ENCODE peak calls at places on chromosome 17, in six cellular contexts. C is brain microvascular endothelial cell; V is psoas muscle; L is heart right ventricle; Y is CD8-positive, alpha-beta T cell; U is PC-9. Z is an unnamed sample.
A peak's percentile ranks its signal among the peaks of the same experiment; 100 is the strongest.

GRCh38 chr17:48486557-48486956 is 44.3 kb downstream of the HOXB1 start:
- DNase-seq in C (peak; percentile 94), Y (no peak), L (no peak), U (no peak), V (no peak), Z (peak; percentile 98)

GRCh38 chr17:77692571-77693161 is 265.8 kb upstream of the TNRC6C start:
- DNase-seq in Y (peak; percentile 18), U (no peak), C (no peak), V (no peak), L (no peak), Z (no peak)

GRCh38 chr17:80647746-80648145 is 103.1 kb downstream of the RPTOR start:
- DNase-seq in U (no peak), V (no peak), Y (no peak), C (peak; percentile 92), L (no peak), Z (peak; percentile 84)

GRCh38 chr17:67999291-67999911 is 3.1 kb upstream of the C17orf58 start:
- DNase-seq in V (no peak), C (no peak), L (no peak), Y (no peak), U (peak; percentile 92), Z (no peak)

GRCh38 chr17:43449470-43450202 is 34.1 kb upstream of the DHX8 start:
- DNase-seq in Y (no peak), V (no peak), L (no peak), C (no peak), U (no peak), Z (no peak)

GRCh38 chr17:44417553-44417952 is 28.1 kb upstream of the ITGA2B start:
- DNase-seq in V (no peak), Y (no peak), L (no peak), C (peak; percentile 7), U (peak; percentile 86), Z (peak; percentile 72)

GRCh38 chr17:4249452-4250029 is 14.2 kb downstream of the ANKFY1 start:
- DNase-seq in C (peak; percentile 7), V (no peak), Y (no peak), U (no peak), L (no peak), Z (no peak)

GRCh38 chr17:78121801-78122220 is 6.7 kb downstream of the TMC6 start:
- DNase-seq in Y (no peak), C (no peak), U (no peak), L (no peak), V (no peak), Z (no peak)

GRCh38 chr17:44830359-44831269 is 527 bp upstream of the GJC1 start:
- DNase-seq in C (no peak), V (no peak), Y (no peak), L (no peak), U (no peak), Z (no peak)

GRCh38 chr17:19656336-19656735 is 7.8 kb downstream of the ALDH3A2 start:
- DNase-seq in L (no peak), V (no peak), Y (no peak), U (no peak), C (no peak), Z (no peak)

GRCh38 chr17:11889266-11889665 is 108.0 kb downstream of the ZNF18 start:
- DNase-seq in L (no peak), V (no peak), U (no peak), C (no peak), Y (no peak), Z (no peak)

GRCh38 chr17:67800495-67800928 is 24.8 kb upstream of the BPTF start:
- DNase-seq in V (peak; percentile 80), L (peak; percentile 77), Y (peak; percentile 35), C (peak; percentile 83), U (peak; percentile 59), Z (peak; percentile 31)

GRCh38 chr17:418421-418751 is 65.8 kb upstream of the RPH3AL start:
- DNase-seq in Y (peak; percentile 64), V (no peak), C (no peak), L (no peak), U (no peak), Z (no peak)

GRCh38 chr17:48519427-48519826 is 11.4 kb downstream of the HOXB1 start:
- DNase-seq in U (no peak), Y (no peak), V (no peak), L (no peak), C (no peak), Z (no peak)

GRCh38 chr17:46832945-46833839 is 14.7 kb upstream of the WNT3 start:
- DNase-seq in U (no peak), L (peak; percentile 25), C (peak; percentile 54), Y (no peak), V (peak; percentile 30), Z (peak; percentile 45)

GRCh38 chr17:21028192-21028591 is 14.6 kb downstream of the USP22 start:
- DNase-seq in V (no peak), C (no peak), Y (no peak), L (no peak), U (no peak), Z (no peak)

GRCh38 chr17:58047751-58048150 is 35.5 kb upstream of the DYNLL2 start:
- DNase-seq in U (no peak), V (no peak), L (no peak), Y (no peak), C (no peak), Z (no peak)

GRCh38 chr17:1036845-1037237 is 39.9 kb downstream of the TIMM22 start:
- DNase-seq in U (no peak), Y (no peak), L (no peak), C (no peak), V (no peak), Z (no peak)

GRCh38 chr17:57475786-57476185 is 219.5 kb downstream of the MSI2 start:
- DNase-seq in Y (no peak), U (no peak), L (no peak), C (no peak), V (no peak), Z (no peak)

GRCh38 chr17:4717791-4718190 is 7.4 kb downstream of the ARRB2 start:
- DNase-seq in U (no peak), V (no peak), C (no peak), Y (no peak), L (no peak), Z (no peak)

GRCh38 chr17:66146394-66146793 is 45.5 kb downstream of the CEP112 start:
- DNase-seq in V (no peak), C (no peak), U (no peak), L (no peak), Y (no peak), Z (no peak)

GRCh38 chr17:78822552-78822951 is 18.1 kb downstream of the USP36 start:
- DNase-seq in Y (no peak), C (peak; percentile 92), V (peak; percentile 51), U (no peak), L (no peak), Z (no peak)

GRCh38 chr17:74389094-74389753 is 21.9 kb downstream of the GPR142 start:
- DNase-seq in V (peak; percentile 22), L (no peak), U (no peak), C (no peak), Y (no peak), Z (no peak)

DNA sequence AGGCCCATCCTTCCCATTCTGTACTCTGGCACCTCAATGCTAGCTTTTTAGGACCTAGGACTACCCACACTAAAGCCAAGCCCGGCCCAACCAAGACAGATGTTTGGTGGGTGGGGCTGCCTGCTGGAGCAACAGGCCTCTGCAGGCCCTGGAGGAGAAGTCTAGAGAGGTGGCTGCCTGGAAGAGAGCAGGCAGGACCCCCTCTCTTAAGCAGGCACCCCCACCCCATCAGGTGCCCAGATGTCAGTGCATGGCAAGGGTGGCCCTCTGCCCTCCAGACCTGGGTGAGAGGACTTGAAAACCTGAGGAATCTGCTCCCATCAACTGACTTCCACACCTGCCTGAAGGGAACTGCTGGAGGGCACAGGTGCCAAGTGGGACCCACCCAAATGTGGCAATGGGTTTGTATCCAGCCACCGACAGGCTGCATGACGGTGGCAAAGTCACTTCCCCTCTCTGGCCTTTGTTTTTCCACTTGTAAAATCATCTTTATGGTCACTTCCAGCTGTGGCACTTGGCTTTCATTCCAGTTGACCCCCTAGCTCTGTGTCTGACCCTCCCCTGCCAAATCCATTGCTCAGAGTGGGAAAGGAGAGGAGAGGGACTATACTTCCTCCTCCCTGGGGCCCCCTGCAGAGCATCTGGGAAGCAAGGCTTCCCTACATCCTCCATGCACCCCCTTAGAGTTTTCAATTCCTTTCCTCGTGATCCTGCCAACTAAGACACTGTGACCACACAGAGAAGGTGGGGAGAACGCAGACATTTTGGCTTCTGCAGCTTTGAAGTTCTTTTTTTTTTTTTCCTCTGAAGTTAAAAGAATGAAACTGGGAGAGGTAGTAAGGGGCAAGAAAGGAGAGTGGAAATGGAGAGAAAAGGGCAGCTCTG is 1.6 kb upstream of the STAT5A start:
- DNase-seq in V (peak; percentile 75), U (no peak), Y (no peak), C (no peak), L (no peak), Z (no peak)
- H3K4me3 ChIP-seq in V (peak overlapping the region; percentile 75), U (no peak overlapping the region), Y (peak overlapping the region; percentile 74), C (no peak overlapping the region), L (peak overlapping the region; percentile 67), Z (no peak overlapping the region)

DNA sequence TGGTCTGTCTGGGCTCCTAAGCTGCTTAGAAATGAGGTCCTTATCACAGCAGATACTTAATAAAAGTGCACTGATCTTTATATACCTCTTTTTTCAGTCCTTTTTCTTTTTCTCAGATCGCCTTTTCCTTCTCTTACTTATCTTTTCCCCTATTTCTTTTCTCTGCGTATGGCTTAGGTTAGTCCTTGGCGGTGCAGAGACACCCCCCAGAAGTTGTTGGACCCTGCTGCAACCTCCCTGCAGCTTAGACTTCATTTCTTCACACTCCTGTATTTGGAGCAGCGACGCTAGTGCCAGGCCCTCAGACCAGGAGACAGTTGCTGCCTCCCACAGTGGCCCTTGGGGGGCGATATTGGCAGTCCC is 67.6 kb downstream of the CENPV start:
- DNase-seq in Y (no peak), U (no peak), V (no peak), C (no peak), L (no peak), Z (no peak)
- TF ChIP-seq CTCF in Y (peak; percentile 37), U (peak; percentile 71), V (peak; percentile 23), C (peak; percentile 70), L (peak; percentile 56), Z (peak; percentile 58)

DNA sequence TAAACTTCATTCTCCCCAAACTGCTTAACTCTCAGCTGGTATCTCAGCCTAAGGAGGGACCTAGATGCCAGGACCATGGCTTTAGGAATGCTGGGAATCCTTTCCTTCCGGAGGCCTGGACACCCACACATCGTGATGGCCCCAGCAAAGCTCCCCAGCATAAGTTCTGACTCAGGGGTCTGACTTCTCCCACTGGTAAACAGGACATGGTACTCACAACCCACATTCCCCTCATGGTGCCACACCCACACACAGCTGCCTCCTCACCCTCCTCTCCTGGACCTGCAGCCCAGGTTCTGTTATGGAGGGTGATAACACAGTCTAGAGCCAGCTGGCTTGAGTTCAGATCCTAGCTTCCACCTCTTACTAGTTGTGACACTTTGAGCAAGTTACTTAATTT is 710 bp upstream of the RNF227 start:
- DNase-seq in U (no peak), C (peak; percentile 24), V (no peak), L (no peak), Y (no peak), Z (no peak)
- H3K27me3 ChIP-seq in U (no peaks in the 10 kb centered on the region), C (no peaks in the 10 kb centered on the region), V (no peaks in the 10 kb centered on the region), L (no peaks in the 10 kb centered on the region), Y (no peaks in the 10 kb centered on the region), Z (no peaks in the 10 kb centered on the region)

DNA sequence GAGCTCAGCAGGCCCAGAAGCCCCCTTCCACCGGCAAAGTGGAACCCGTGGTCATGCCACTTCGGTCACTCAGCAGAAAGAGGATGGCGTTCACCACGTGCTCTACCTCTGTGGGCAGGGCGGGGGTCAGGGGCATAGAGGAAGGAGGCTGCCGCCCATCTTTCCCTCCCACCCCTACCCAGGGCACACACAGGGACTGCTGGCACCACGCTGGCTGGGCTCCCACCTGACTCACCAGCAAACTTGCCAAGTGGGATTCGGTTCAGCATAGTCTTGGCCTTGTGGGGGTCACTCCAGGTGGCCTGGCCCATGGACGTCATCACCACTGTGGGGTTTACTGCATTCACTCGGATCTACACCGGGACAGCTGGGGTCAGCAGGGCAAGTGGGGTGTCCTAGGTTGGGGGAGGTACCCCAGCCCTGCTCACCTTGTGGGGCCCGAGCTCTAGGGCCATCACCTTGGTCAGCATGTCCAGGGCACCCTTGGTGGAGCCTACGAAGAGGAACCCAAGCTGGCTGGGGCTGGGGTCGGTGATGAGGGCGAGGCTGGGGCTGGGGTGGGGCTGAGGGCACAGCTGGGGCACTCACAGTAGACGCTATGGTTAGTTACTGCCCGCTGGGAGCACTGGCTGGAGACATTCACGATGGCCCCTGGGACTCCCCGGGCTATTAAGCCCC is 1.4 kb downstream of the DCXR start:
- DNase-seq in L (no peak), U (no peak), Y (no peak), V (peak; percentile 79), C (no peak), Z (no peak)
- H3K4me3 ChIP-seq in L (peak overlapping the region; percentile 74), U (peak overlapping the region; percentile 66), Y (peak overlapping the region; percentile 73), V (peak overlapping the region; percentile 70), C (peak overlapping the region; percentile 67), Z (no peak overlapping the region)

Z was measured in kidney epithelial cell.